ENCODE peak calls at places on chromosomes 12 and 14, in four cellular contexts. Q is OCI-LY7; X is A549; O is stimulated activated effector memory CD8-positive, alpha-beta T cell treated with anti-CD3 and anti-CD28 coated beads, Interleukin-12 subunit alpha, Interleukin-12 subunit beta, amount 100 ng/mL, for 72 hours. M is an unnamed sample.

GRCh38 chr14:22656945-22657711 is 13.0 kb upstream of the OR6J1 start:
- DNase-seq in Q (no peak), X (no peak), O (no peak), M (peak)

GRCh38 chr14:31326111-31326510 is 94.2 kb downstream of the HEATR5A start:
- DNase-seq in Q (peak), X (no peak), O (no peak), M (peak)

GRCh38 chr12:15526033-15526432 is 203.7 kb downstream of the PTPRO start:
- DNase-seq in Q (peak), X (no peak), O (no peak), M (no peak)

GRCh38 chr14:23025181-23025788 is 9.4 kb downstream of the PSMB5 start:
- DNase-seq in Q (no peak), X (no peak), O (no peak), M (no peak)

GRCh38 chr14:54398028-54398368 is 1.2 kb downstream of the CDKN3 start:
- DNase-seq in Q (peak), X (no peak), O (no peak), M (no peak)

GRCh38 chr12:51240971-51241370 is 2.3 kb downstream of the DAZAP2 start:
- DNase-seq in Q (no peak), X (no peak), O (no peak), M (peak)

GRCh38 chr12:50734409-50735263 is 29.3 kb upstream of the ATF1 start:
- DNase-seq in Q (peak), X (peak), O (no peak), M (peak)

GRCh38 chr14:32434880-32435279 is 105.8 kb downstream of the AKAP6 start:
- DNase-seq in Q (no peak), X (no peak), O (no peak), M (no peak)

GRCh38 chr12:76199808-76200207 is 115.3 kb upstream of the NAP1L1 start:
- DNase-seq in Q (no peak), X (no peak), O (no peak), M (no peak)

GRCh38 chr12:93244514-93245077 is 133.1 kb upstream of the NUDT4 start:
- DNase-seq in Q (no peak), X (no peak), O (no peak), M (no peak)

GRCh38 chr12:49959570-49960473 is 1.9 kb upstream of the AQP5 start:
- DNase-seq in Q (peak), X (peak), O (no peak), M (peak)

GRCh38 chr14:90727082-90727481 is 89.1 kb downstream of the TTC7B start:
- DNase-seq in Q (no peak), X (no peak), O (no peak), M (no peak)

GRCh38 chr14:41299924-41300323 is 306.8 kb upstream of the LRFN5 start:
- DNase-seq in Q (no peak), X (no peak), O (no peak), M (peak)

GRCh38 chr14:36295642-36296627 is 24.5 kb downstream of the MBIP start:
- DNase-seq in Q (no peak), X (no peak), O (no peak), M (no peak)

M was measured in ACHN.